ENCODE peak calls at places on chromosomes 4 and X, in four cellular contexts. L is H9, O is H1, N is mesendoderm. V is an unnamed sample.

GRCh38 chr4:12538162-12538561 is 946.0 kb downstream of the RAB28 start:
- DNase-seq in L (no peak), O (no peak), N (no peak), V (no peak)

GRCh38 chrX:120036704-120037103 is 40.8 kb downstream of the RHOXF2B start:
- DNase-seq in L (no peak), O (no peak), N (no peak), V (no peak)

GRCh38 chrX:51459125-51459524 is 37.3 kb downstream of the NUDT11 start:
- DNase-seq in L (no peak), O (no peak), N (peak), V (peak)

GRCh38 chr4:108058685-108059440 is 69.2 kb downstream of the HADH start:
- DNase-seq in L (no peak), O (no peak), N (no peak), V (peak)

GRCh38 chrX:77930581-77930980 is 20.1 kb downstream of the ATP7A start:
- DNase-seq in L (no peak), O (no peak), N (no peak), V (no peak)

GRCh38 chrX:45850775-45851433 is 650.2 kb upstream of the DIPK2B start:
- DNase-seq in L (peak), O (no peak), N (peak), V (peak)

GRCh38 chrX:68928401-68928800 is 99.6 kb downstream of the EFNB1 start:
- DNase-seq in L (no peak), O (no peak), N (no peak), V (no peak)

GRCh38 chrX:30649859-30650258 is 3.4 kb upstream of the GK start:
- DNase-seq in L (no peak), O (no peak), N (no peak), V (peak)

GRCh38 chrX:151970661-151971060 is 3.8 kb downstream of the GABRE start:
- DNase-seq in L (no peak), O (no peak), N (no peak), V (peak)

GRCh38 chrX:47572773-47573333 is 9.4 kb upstream of the TIMP1 start:
- DNase-seq in L (peak), O (no peak), N (no peak), V (no peak)

GRCh38 chrX:3244203-3244743 is 102.2 kb downstream of the MXRA5 start:
- DNase-seq in L (no peak), O (no peak), N (no peak), V (peak)

GRCh38 chr4:10099521-10100325 is 16.9 kb downstream of the WDR1 start:
- DNase-seq in L (no peak), O (no peak), N (no peak), V (no peak)

GRCh38 chr4:681736-682451 is 7.1 kb downstream of the SLC49A3 start:
- DNase-seq in L (peak), O (no peak), N (no peak), V (no peak)

GRCh38 chr4:14816592-14817273 is 185.5 kb upstream of the CPEB2 start:
- DNase-seq in L (no peak), O (no peak), N (peak), V (no peak)

GRCh38 chr4:7941111-7942018 is 1.7 kb upstream of the AFAP1 start:
- DNase-seq in L (peak), O (no peak), N (peak), V (no peak)

GRCh38 chrX:67296395-67296794 is 247.4 kb upstream of the AR start:
- DNase-seq in L (no peak), O (no peak), N (no peak), V (no peak)

GRCh38 chr4:109046549-109047171 is 255.8 kb downstream of the COL25A1 start:
- DNase-seq in L (no peak), O (no peak), N (no peak), V (peak)

GRCh38 chrX:16023790-16024734 is 99.3 kb upstream of the GRPR start:
- DNase-seq in L (no peak), O (no peak), N (no peak), V (peak)

GRCh38 chrX:120857240-120857639 is 18.4 kb downstream of the CT47B1 start:
- DNase-seq in L (peak), O (peak), N (peak), V (no peak)

GRCh38 chr4:165288639-165289428 is 38.6 kb upstream of the MSMO1 start:
- DNase-seq in L (no peak), O (no peak), N (no peak), V (peak)

GRCh38 chrX:153435845-153436244 is 10.0 kb downstream of the TREX2 start:
- DNase-seq in L (no peak), O (no peak), N (no peak), V (no peak)

GRCh38 chrX:38860106-38861013 is 59.1 kb downstream of the MID1IP1 start:
- DNase-seq in L (no peak), O (no peak), N (no peak), V (no peak)

GRCh38 chr4:2436761-2437474 is 18.2 kb downstream of the CFAP99 start:
- DNase-seq in L (no peak), O (no peak), N (no peak), V (no peak)

GRCh38 chr4:155930330-155930729 is 23.3 kb downstream of the CTSO start:
- DNase-seq in L (no peak), O (no peak), N (no peak), V (no peak)

GRCh38 chr4:11878241-11878640 is 449.5 kb upstream of the HS3ST1 start:
- DNase-seq in L (no peak), O (no peak), N (no peak), V (no peak)

GRCh38 chr4:41204400-41204978 is 9.9 kb downstream of the APBB2 start:
- DNase-seq in L (no peak), O (no peak), N (peak), V (peak)

GRCh38 chr4:79413032-79413431 is 5.0 kb upstream of the GK2 start:
- DNase-seq in L (no peak), O (no peak), N (no peak), V (no peak)

GRCh38 chrX:153029162-153029561 is 27.1 kb upstream of the PNMA3 start:
- DNase-seq in L (peak), O (no peak), N (no peak), V (no peak)

GRCh38 chr4:34709564-34709963 is 1534.8 kb downstream of the ARAP2 start:
- DNase-seq in L (no peak), O (no peak), N (no peak), V (no peak)

GRCh38 chr4:151407466-151408379 is 1.3 kb upstream of the FHIP1A start:
- DNase-seq in L (peak), O (no peak), N (peak), V (no peak)

GRCh38 chr4:56465599-56466295 is 1.7 kb upstream of the SRP72 start:
- DNase-seq in L (no peak), O (no peak), N (peak), V (peak)

GRCh38 chr4:184293552-184293951 is 75.9 kb upstream of the ENPP6 start:
- DNase-seq in L (no peak), O (no peak), N (peak), V (no peak)

GRCh38 chr4:85475631-85476233 is 782 bp downstream of the ARHGAP24 start:
- DNase-seq in L (no peak), O (no peak), N (no peak), V (no peak)

GRCh38 chr4:156948133-156948532 is 23.5 kb downstream of the PDGFC start:
- DNase-seq in L (no peak), O (no peak), N (no peak), V (no peak)

GRCh38 chrX:39816871-39817731 is 280.7 kb downstream of the BCOR start:
- DNase-seq in L (peak), O (peak), N (peak), V (peak)

GRCh38 chr4:98491862-98492554 is 166.4 kb downstream of the TSPAN5 start:
- DNase-seq in L (no peak), O (no peak), N (peak), V (no peak)

GRCh38 chrX:37796805-37797204 is 16.9 kb downstream of the CYBB start:
- DNase-seq in L (no peak), O (no peak), N (peak), V (no peak)

GRCh38 chr4:65401083-65401482 is 269.2 kb downstream of the EPHA5 start:
- DNase-seq in L (no peak), O (no peak), N (no peak), V (no peak)

DNA sequence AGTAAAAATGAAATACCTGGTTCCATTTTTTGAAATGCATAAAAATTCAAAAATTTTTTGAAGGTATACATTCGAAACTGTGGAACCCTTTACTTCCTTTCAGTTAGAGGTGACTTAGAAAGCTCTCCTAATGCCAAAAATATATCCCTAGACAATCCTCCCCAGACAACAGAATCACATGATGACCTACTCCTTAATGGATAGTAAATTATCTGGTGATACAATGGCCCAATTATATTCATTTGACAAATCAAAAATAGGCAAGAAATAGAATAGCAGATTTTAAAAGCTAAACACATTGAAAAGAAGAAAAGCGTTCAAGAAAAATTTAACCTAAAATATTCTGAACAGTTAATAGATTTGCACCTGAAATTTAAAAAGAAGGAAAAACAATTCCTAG is 3.5 kb upstream of the UGT2A2 start:
- DNase-seq in L (no peak), O (no peak), N (no peak), V (no peak)
- H4K5ac ChIP-seq in L (no peak), O (no peak), N (no peak), V (no peak)

GRCh38 chrX:24026403-24026801 is 584 bp downstream of the KLHL15 start:
- DNase-seq in L (no peak), O (no peak), N (peak), V (no peak)

GRCh38 chrX:24027086-24027485 is at the start of gene KLHL15:
- DNase-seq in L (no peak), O (no peak), N (no peak), V (no peak)

GRCh38 chrX:24023972-24024664 is 2.9 kb downstream of the KLHL15 start:
- DNase-seq in L (no peak), O (no peak), N (no peak), V (peak)

GRCh38 chrX:24024819-24025740 is 1.9 kb downstream of the KLHL15 start:
- DNase-seq in L (peak), O (peak), N (peak), V (peak)

GRCh38 chrX:24025741-24026402 is 1.1 kb downstream of the KLHL15 start:
- DNase-seq in L (peak), O (no peak), N (peak), V (peak)
- H4K8ac ChIP-seq in L (no peak), O (peak), N (no peak), V (peak)

DNA sequence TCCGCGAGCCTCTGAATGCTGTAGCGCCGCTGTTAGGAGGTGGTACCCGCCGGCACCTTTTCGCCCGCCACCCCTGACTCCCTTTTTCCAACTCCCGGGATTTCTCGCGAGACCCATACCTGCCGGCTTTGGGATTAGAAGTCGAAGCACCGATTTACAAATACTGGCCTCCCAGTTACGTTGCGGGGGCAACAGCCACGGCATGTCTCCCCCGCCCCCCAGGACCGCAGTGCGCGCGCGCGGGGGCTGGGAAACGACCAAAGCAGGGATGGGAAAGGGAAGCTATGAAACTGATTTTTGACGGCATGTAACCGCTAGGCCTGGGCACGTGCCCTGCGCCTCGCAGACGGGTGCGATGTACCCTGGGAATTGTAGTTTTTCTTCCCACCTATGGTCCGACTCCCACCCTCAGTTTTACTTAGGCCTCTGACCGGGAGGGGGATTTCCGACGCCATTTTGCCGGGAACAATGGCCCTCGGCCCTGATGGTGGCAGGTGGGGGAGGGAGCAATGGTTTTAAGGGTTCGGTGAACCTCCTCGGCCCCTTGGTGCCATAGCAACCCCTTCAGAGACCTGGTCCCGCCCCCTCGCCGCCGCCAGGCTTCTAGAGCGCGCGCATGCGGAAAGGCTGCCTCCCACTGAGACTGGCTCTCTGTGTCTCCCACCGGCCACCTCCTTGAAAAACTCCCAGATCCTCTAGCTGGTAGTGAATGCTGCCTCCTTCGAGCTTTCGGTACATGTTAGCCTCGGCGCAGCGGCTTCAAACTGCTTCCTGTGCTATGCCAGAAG is 772 bp upstream of the WNK3 start:
- DNase-seq in L (peak), O (peak), N (peak), V (peak)
- H4K5ac ChIP-seq in L (peak), O (peak), N (peak), V (no peak)

GRCh38 chr4:4765811-4766210 is 93.7 kb upstream of the MSX1 start:
- DNase-seq in L (no peak), O (no peak), N (peak), V (no peak)

GRCh38 chr4:4764506-4764905 is 95.0 kb upstream of the MSX1 start:
- DNase-seq in L (no peak), O (no peak), N (no peak), V (no peak)

GRCh38 chr4:4763815-4764202 is 95.7 kb upstream of the MSX1 start:
- DNase-seq in L (no peak), O (no peak), N (no peak), V (peak)

GRCh38 chr4:4762909-4763814 is 96.3 kb upstream of the MSX1 start:
- DNase-seq in L (peak), O (no peak), N (peak), V (peak)

GRCh38 chr4:4766570-4766969 is 92.9 kb upstream of the MSX1 start:
- DNase-seq in L (no peak), O (no peak), N (peak), V (no peak)
- H4K8ac ChIP-seq in L (no peak), O (no peak), N (no peak), V (no peak)

GRCh38 chr4:174324246-174324645 is 40.5 kb downstream of the CEP44 start:
- DNase-seq in L (no peak), O (no peak), N (no peak), V (peak)

GRCh38 chr4:174316954-174317353 is 33.2 kb downstream of the CEP44 start:
- DNase-seq in L (no peak), O (no peak), N (no peak), V (peak)

GRCh38 chr4:174317531-174317930 is 33.8 kb downstream of the CEP44 start:
- DNase-seq in L (no peak), O (no peak), N (no peak), V (peak)

GRCh38 chr4:174318829-174319764 is 35.4 kb downstream of the CEP44 start:
- DNase-seq in L (no peak), O (no peak), N (peak), V (peak)

GRCh38 chr4:174320501-174321199 is 36.9 kb downstream of the CEP44 start:
- DNase-seq in L (no peak), O (no peak), N (peak), V (peak)
- H4K5ac ChIP-seq in L (no peak), O (no peak), N (no peak), V (no peak)

GRCh38 chr4:3438847-3439180 is 3.0 kb upstream of the HGFAC start:
- DNase-seq in L (no peak), O (no peak), N (no peak), V (no peak)
- H4K8ac ChIP-seq in L (no peak), O (no peak), N (no peak), V (no peak)

DNA sequence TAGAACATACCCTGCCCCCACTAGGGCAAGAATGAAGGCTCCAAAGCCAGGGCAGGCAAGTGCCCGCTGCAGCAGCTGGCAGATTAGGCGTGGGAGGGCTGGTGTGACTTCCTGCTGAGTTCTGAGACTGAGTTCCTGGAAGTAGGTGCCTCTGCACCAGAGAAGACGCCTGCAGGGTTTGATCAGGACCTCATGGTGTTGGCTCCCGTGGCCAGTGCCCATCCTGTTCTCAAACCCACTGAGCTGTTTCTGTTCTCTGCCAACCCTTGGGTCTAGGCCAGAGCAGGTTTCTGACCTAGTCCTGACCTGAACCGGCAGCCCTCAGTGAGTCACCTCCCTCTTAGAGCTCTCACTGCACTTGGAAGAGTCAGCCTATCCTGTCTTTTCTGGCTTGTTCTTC is 220.7 kb downstream of the HS6ST2 start:
- DNase-seq in L (no peak), O (no peak), N (no peak), V (no peak)
- H4K5ac ChIP-seq in L (no peak), O (no peak), N (no peak), V (no peak)

V was measured in IMR-90.